ENCODE peak calls at places on chromosomes 6 and 20, in seven cellular contexts. V is lower leg skin, L is breast epithelium, W is suprapubic skin, R is NB4, D is IMR-90, E is AG04449. P is an unnamed sample.

GRCh38 chr20:13525225-13525940 is 113.3 kb downstream of the TASP1 start:
- DNase-seq in R (no peak), W (no peak), D (peak), V (no peak), L (no peak), E (peak), P (no peak)

GRCh38 chr6:34934516-34934915 is 45.5 kb downstream of the ANKS1A start:
- DNase-seq in D (peak), E (no peak), W (peak), R (no peak), V (peak), L (peak), P (peak)

GRCh38 chr6:53179961-53180651 is 31.5 kb upstream of the GCM1 start:
- DNase-seq in V (no peak), E (no peak), R (no peak), D (peak), W (peak), L (peak), P (no peak)

GRCh38 chr6:113626470-113626869 is 230.7 kb upstream of the MARCKS start:
- DNase-seq in V (no peak), R (no peak), W (no peak), E (no peak), D (no peak), L (no peak), P (no peak)

GRCh38 chr6:10248378-10248843 is 166.5 kb downstream of the TFAP2A start:
- DNase-seq in W (no peak), R (peak), E (peak), V (no peak), L (no peak), D (peak), P (no peak)

GRCh38 chr6:63964347-63964746 is 328.7 kb downstream of the PHF3 start:
- DNase-seq in V (no peak), E (no peak), L (no peak), W (no peak), R (no peak), D (no peak), P (no peak)

GRCh38 chr6:2111162-2111677 is 134.2 kb downstream of the GMDS start:
- DNase-seq in E (no peak), R (no peak), W (no peak), V (no peak), L (no peak), D (peak), P (no peak)

GRCh38 chr6:110900028-110900598 is 25.5 kb downstream of the AMD1 start:
- DNase-seq in D (no peak), W (no peak), L (no peak), R (no peak), E (no peak), V (no peak), P (no peak)

GRCh38 chr6:31115941-31116560 is 1.5 kb downstream of the PSORS1C1 start:
- DNase-seq in E (no peak), L (no peak), D (no peak), R (no peak), V (no peak), W (no peak), P (no peak)

GRCh38 chr6:163945813-163946212 is 531.3 kb downstream of the QKI start:
- DNase-seq in L (peak), W (no peak), V (peak), R (no peak), E (no peak), D (no peak), P (no peak)

GRCh38 chr6:125169058-125169457 is 15.5 kb downstream of the TPD52L1 start:
- DNase-seq in E (no peak), V (no peak), W (no peak), R (no peak), D (peak), L (no peak), P (no peak)

GRCh38 chr6:40688214-40688761 is 101.1 kb upstream of the LRFN2 start:
- DNase-seq in V (no peak), E (no peak), R (no peak), L (no peak), D (no peak), W (no peak), P (no peak)

GRCh38 chr6:152769159-152769558 is 18.6 kb downstream of the VIP start:
- DNase-seq in W (no peak), V (no peak), D (no peak), L (no peak), E (no peak), R (no peak), P (no peak)

GRCh38 chr20:10864076-10864672 is 190.4 kb upstream of the JAG1 start:
- DNase-seq in L (no peak), W (no peak), V (no peak), R (peak), E (no peak), D (no peak), P (no peak)

GRCh38 chr20:47558295-47558694 is 56.6 kb downstream of the NCOA3 start:
- DNase-seq in D (no peak), E (no peak), W (no peak), V (peak), R (no peak), L (no peak), P (no peak)

GRCh38 chr6:97176468-97176867 is 106.5 kb downstream of the MMS22L start:
- DNase-seq in L (no peak), W (no peak), V (no peak), R (no peak), E (no peak), D (no peak), P (no peak)

GRCh38 chr6:47008397-47008763 is 33.8 kb downstream of the ADGRF1 start:
- DNase-seq in R (no peak), V (no peak), W (no peak), L (no peak), D (no peak), E (no peak), P (no peak)

GRCh38 chr6:47005486-47005885 is 36.6 kb downstream of the ADGRF1 start:
- DNase-seq in V (no peak), R (no peak), E (no peak), D (no peak), L (no peak), W (no peak), P (no peak)

GRCh38 chr6:47007657-47008396 is 34.3 kb downstream of the ADGRF1 start:
- DNase-seq in E (no peak), L (no peak), W (no peak), V (no peak), R (no peak), D (no peak), P (no peak)

GRCh38 chr6:47014401-47014800 is 27.7 kb downstream of the ADGRF1 start:
- DNase-seq in V (no peak), E (no peak), R (no peak), D (no peak), W (no peak), L (no peak), P (no peak)

GRCh38 chr6:47009583-47009982 is 32.5 kb downstream of the ADGRF1 start:
- DNase-seq in V (no peak), D (no peak), E (no peak), R (no peak), L (no peak), W (no peak), P (no peak)
- TF ChIP-seq CTCF in V (no peak), D (no peak), E (no peak), R (no peak), L (no peak), W (no peak), P (no peak)

GRCh38 chr6:28188111-28188979 is 36.7 kb upstream of the ZSCAN9 start:
- DNase-seq in L (no peak), V (no peak), E (no peak), R (no peak), D (no peak), W (no peak), P (no peak)
- TF ChIP-seq CTCF in L (no peak), V (no peak), E (no peak), R (no peak), D (no peak), W (no peak), P (no peak)

DNA sequence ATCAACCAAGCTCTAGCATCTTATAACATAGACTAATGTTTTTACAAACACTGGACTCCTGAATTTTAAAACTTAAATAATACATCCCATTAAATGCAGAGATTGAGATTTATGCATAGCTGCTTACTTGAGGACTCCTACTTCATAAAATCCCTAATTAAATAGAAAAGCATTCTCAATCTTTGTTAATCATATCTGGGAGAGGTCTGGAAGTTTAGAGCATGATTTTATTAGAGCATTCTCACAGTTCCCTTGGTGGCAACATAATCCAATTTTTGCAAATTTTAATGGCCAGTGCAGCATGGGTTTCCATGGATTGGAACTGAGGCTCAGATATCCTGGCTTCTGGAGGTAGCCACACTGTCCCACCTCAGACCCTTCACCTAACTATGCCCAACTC is 19.5 kb downstream of the BTBD3 start:
- DNase-seq in V (no peak), E (no peak), L (no peak), D (no peak), W (no peak), R (no peak), P (no peak)
- TF ChIP-seq CTCF in V (no peak), E (no peak), L (no peak), D (no peak), W (no peak), R (no peak), P (no peak)

GRCh38 chr20:2820896-2821869 is 5.0 kb downstream of the TMEM239 start:
- DNase-seq in V (peak), R (no peak), W (no peak), D (no peak), L (peak), E (no peak), P (no peak)
- TF ChIP-seq CTCF in V (no peak), R (no peak), W (no peak), D (no peak), L (no peak), E (no peak), P (no peak)

GRCh38 chr6:122609881-122610689 is at the start of gene PKIB:
- DNase-seq in E (no peak), D (peak), V (peak), L (peak), R (no peak), W (peak), P (peak)
- TF ChIP-seq CTCF in E (peak), D (peak), V (no peak), L (peak), R (no peak), W (peak), P (no peak)

GRCh38 chr6:89966913-89967312 is 72.6 kb downstream of the GJA10 start:
- DNase-seq in V (no peak), L (no peak), W (no peak), E (no peak), R (no peak), D (no peak), P (no peak)

GRCh38 chr6:89966250-89966588 is 72.0 kb downstream of the GJA10 start:
- DNase-seq in W (no peak), E (no peak), D (peak), L (no peak), R (no peak), V (no peak), P (no peak)

GRCh38 chr6:89970609-89971337 is 76.5 kb downstream of the GJA10 start:
- DNase-seq in D (peak), R (peak), V (no peak), L (peak), E (no peak), W (no peak), P (no peak)

GRCh38 chr6:89972024-89972381 is 77.7 kb downstream of the GJA10 start:
- DNase-seq in V (no peak), E (no peak), R (no peak), D (no peak), L (no peak), W (no peak), P (no peak)

GRCh38 chr6:89970072-89970471 is 75.8 kb downstream of the GJA10 start:
- DNase-seq in E (no peak), D (no peak), R (no peak), L (no peak), V (no peak), W (no peak), P (no peak)
- TF ChIP-seq CTCF in E (no peak), D (no peak), R (no peak), L (no peak), V (no peak), W (no peak), P (no peak)

GRCh38 chr20:25083773-25084615 is 2.1 kb upstream of the VSX1 start:
- DNase-seq in W (no peak), R (no peak), E (no peak), L (peak), V (peak), D (no peak), P (no peak)

GRCh38 chr20:25081065-25081729 is 744 bp downstream of the VSX1 start:
- DNase-seq in R (peak), D (no peak), W (no peak), L (no peak), V (peak), E (no peak), P (no peak)

GRCh38 chr20:25081730-25082497 is at the start of gene VSX1:
- DNase-seq in E (no peak), V (peak), R (no peak), W (no peak), L (peak), D (no peak), P (no peak)

GRCh38 chr20:25083141-25083772 is 1.3 kb upstream of the VSX1 start:
- DNase-seq in D (no peak), W (no peak), L (no peak), E (no peak), V (peak), R (no peak), P (no peak)

GRCh38 chr20:25082498-25082873 is 545 bp upstream of the VSX1 start:
- DNase-seq in V (peak), E (no peak), D (no peak), L (peak), W (no peak), R (no peak), P (no peak)
- TF ChIP-seq CTCF in V (no peak), E (no peak), D (no peak), L (no peak), W (no peak), R (no peak), P (no peak)

GRCh38 chr6:104940881-104941693 is 15.8 kb upstream of the LIN28B start:
- DNase-seq in E (no peak), R (no peak), W (no peak), L (no peak), D (peak), V (no peak), P (peak)
- TF ChIP-seq CTCF in E (peak), R (no peak), W (peak), L (no peak), D (peak), V (no peak), P (peak)

P was measured in mesothelial cell of epicardium.